ENCODE peak calls at places on chromosomes 1 and 21, in ten cellular contexts. One of them, this sample, is unnamed.

GRCh38 chr1:223859037-223859436 is 13.3 kb upstream of the TP53BP2 start:
- DNase-seq in mesothelial cell of epicardium: no peak
- DNase-seq in heart left ventricle: no peak
- DNase-seq in ovary: no peak
- DNase-seq in AG04449: no peak
- DNase-seq in esophagus muscularis mucosa: no peak
- DNase-seq in AG10803: no peak
- DNase-seq in fibroblast of lung: no peak
- DNase-seq in AG04450: no peak
- DNase-seq in BE2C: no peak
- DNase-seq in this sample: no peak

GRCh38 chr1:159076753-159077656 is at the start of gene AIM2:
- DNase-seq in AG10803: peak; percentile 52
- DNase-seq in BE2C: no peak
- DNase-seq in mesothelial cell of epicardium: no peak
- DNase-seq in fibroblast of lung: no peak
- DNase-seq in AG04449: no peak
- DNase-seq in esophagus muscularis mucosa: no peak
- DNase-seq in heart left ventricle: no peak
- DNase-seq in ovary: no peak
- DNase-seq in AG04450: no peak
- DNase-seq in this sample: peak; percentile 71

GRCh38 chr1:53739109-53739681 is at the start of gene GLIS1:
- DNase-seq in AG10803: peak; percentile 82
- DNase-seq in AG04450: no peak
- DNase-seq in AG04449: no peak
- DNase-seq in heart left ventricle: peak; percentile 82
- DNase-seq in BE2C: peak; percentile 89
- DNase-seq in ovary: peak; percentile 58
- DNase-seq in esophagus muscularis mucosa: no peak
- DNase-seq in mesothelial cell of epicardium: peak; percentile 79
- DNase-seq in fibroblast of lung: peak; percentile 85
- DNase-seq in this sample: peak; percentile 62

GRCh38 chr21:27406297-27407009 is 439.6 kb upstream of the ADAMTS5 start:
- DNase-seq in heart left ventricle: no peak
- DNase-seq in BE2C: no peak
- DNase-seq in AG04449: no peak
- DNase-seq in fibroblast of lung: peak; percentile 80
- DNase-seq in esophagus muscularis mucosa: no peak
- DNase-seq in AG04450: no peak
- DNase-seq in AG10803: peak; percentile 63
- DNase-seq in ovary: no peak
- DNase-seq in mesothelial cell of epicardium: no peak
- DNase-seq in this sample: no peak

GRCh38 chr1:232856556-232856955 is 51.3 kb downstream of the MAP10 start:
- DNase-seq in heart left ventricle: no peak
- DNase-seq in AG04450: no peak
- DNase-seq in AG04449: no peak
- DNase-seq in ovary: no peak
- DNase-seq in AG10803: peak; percentile 26
- DNase-seq in esophagus muscularis mucosa: no peak
- DNase-seq in BE2C: no peak
- DNase-seq in fibroblast of lung: peak; percentile 29
- DNase-seq in mesothelial cell of epicardium: no peak
- DNase-seq in this sample: no peak

GRCh38 chr1:116855788-116856187 is 53.9 kb upstream of the PTGFRN start:
- DNase-seq in esophagus muscularis mucosa: no peak
- DNase-seq in BE2C: peak; percentile 53
- DNase-seq in ovary: no peak
- DNase-seq in fibroblast of lung: peak; percentile 82
- DNase-seq in AG04450: no peak
- DNase-seq in AG04449: peak; percentile 66
- DNase-seq in heart left ventricle: no peak
- DNase-seq in AG10803: peak; percentile 87
- DNase-seq in mesothelial cell of epicardium: no peak
- DNase-seq in this sample: no peak

GRCh38 chr1:219000005-219000404 is 173.7 kb upstream of the LYPLAL1 start:
- DNase-seq in AG04449: no peak
- DNase-seq in ovary: no peak
- DNase-seq in BE2C: no peak
- DNase-seq in fibroblast of lung: no peak
- DNase-seq in esophagus muscularis mucosa: no peak
- DNase-seq in heart left ventricle: no peak
- DNase-seq in AG10803: no peak
- DNase-seq in mesothelial cell of epicardium: no peak
- DNase-seq in AG04450: no peak
- DNase-seq in this sample: no peak

GRCh38 chr21:46161800-46162592 is 6.6 kb upstream of the FTCD start:
- DNase-seq in ovary: peak; percentile 19
- DNase-seq in fibroblast of lung: no peak
- DNase-seq in AG04449: no peak
- DNase-seq in esophagus muscularis mucosa: no peak
- DNase-seq in heart left ventricle: no peak
- DNase-seq in BE2C: peak; percentile 6
- DNase-seq in AG10803: no peak
- DNase-seq in AG04450: no peak
- DNase-seq in mesothelial cell of epicardium: no peak
- DNase-seq in this sample: peak; percentile 12

GRCh38 chr1:26360051-26360806 is 6.3 kb upstream of the CRYBG2 start:
- DNase-seq in fibroblast of lung: no peak
- DNase-seq in esophagus muscularis mucosa: no peak
- DNase-seq in AG10803: no peak
- DNase-seq in heart left ventricle: no peak
- DNase-seq in AG04449: no peak
- DNase-seq in AG04450: no peak
- DNase-seq in ovary: no peak
- DNase-seq in BE2C: no peak
- DNase-seq in mesothelial cell of epicardium: no peak
- DNase-seq in this sample: peak; percentile 50

GRCh38 chr1:40078512-40079333 is 18.3 kb downstream of the PPT1 start:
- DNase-seq in BE2C: peak; percentile 44
- DNase-seq in ovary: no peak
- DNase-seq in AG10803: peak; percentile 49
- DNase-seq in AG04449: no peak
- DNase-seq in fibroblast of lung: peak; percentile 50
- DNase-seq in mesothelial cell of epicardium: no peak
- DNase-seq in AG04450: peak; percentile 13
- DNase-seq in heart left ventricle: no peak
- DNase-seq in esophagus muscularis mucosa: no peak
- DNase-seq in this sample: no peak

GRCh38 chr1:30930631-30931173 is 22.1 kb upstream of the SDC3 start:
- DNase-seq in AG10803: no peak
- DNase-seq in fibroblast of lung: no peak
- DNase-seq in AG04450: no peak
- DNase-seq in heart left ventricle: no peak
- DNase-seq in mesothelial cell of epicardium: no peak
- DNase-seq in esophagus muscularis mucosa: peak; percentile 89
- DNase-seq in BE2C: no peak
- DNase-seq in AG04449: no peak
- DNase-seq in ovary: no peak
- DNase-seq in this sample: no peak

GRCh38 chr1:188988589-188988988 is 1489.1 kb downstream of the BRINP3 start:
- DNase-seq in ovary: no peak
- DNase-seq in mesothelial cell of epicardium: no peak
- DNase-seq in BE2C: no peak
- DNase-seq in AG04450: no peak
- DNase-seq in heart left ventricle: no peak
- DNase-seq in AG10803: no peak
- DNase-seq in AG04449: no peak
- DNase-seq in esophagus muscularis mucosa: no peak
- DNase-seq in fibroblast of lung: no peak
- DNase-seq in this sample: no peak

DNA sequence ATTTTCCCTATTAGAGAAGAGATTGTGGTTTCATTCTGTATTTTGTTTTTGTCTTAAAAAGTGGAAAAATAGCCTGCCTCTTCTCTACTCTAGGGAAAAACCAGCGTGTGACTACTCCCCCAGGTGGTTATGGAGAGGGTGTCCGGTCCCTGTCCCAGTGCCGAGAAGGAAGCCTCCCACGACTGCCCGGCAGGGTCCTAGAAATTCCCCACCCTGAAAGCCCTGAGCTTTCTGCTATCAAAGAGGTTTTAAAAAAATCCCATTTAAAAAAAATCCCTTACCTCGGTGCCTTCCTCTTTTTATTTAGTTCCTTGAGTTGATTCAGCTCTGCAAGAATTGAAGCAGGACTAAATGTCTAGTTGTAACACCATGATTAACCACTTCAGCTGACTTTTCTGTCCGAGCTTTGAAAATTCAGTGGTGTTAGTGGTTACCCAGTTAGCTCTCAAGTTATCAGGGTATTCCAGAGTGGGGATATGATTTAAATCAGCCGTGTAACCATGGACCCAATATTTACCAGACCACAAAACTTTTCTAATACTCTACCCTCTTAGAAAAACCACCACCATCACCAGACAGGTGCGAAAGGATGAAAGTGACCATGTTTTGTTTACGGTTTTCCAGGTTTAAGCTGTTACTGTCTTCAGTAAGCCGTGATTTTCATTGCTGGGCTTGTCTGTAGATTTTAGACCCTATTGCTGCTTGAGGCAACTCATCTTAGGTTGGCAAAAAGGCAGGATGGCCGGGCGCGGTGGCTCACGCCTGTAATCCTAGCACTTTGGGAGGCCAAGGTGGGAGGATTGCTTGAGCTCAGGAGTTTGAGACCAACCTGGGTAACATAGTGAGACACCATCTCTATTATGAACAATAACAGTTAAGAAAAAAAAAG is 34.9 kb upstream of the TDRD10 start:
- DNase-seq in heart left ventricle: no peak
- DNase-seq in ovary: peak; percentile 43
- DNase-seq in AG10803: peak; percentile 26
- DNase-seq in AG04450: no peak
- DNase-seq in AG04449: no peak
- DNase-seq in fibroblast of lung: no peak
- DNase-seq in mesothelial cell of epicardium: no peak
- DNase-seq in BE2C: no peak
- DNase-seq in esophagus muscularis mucosa: no peak
- DNase-seq in this sample: no peak
- TF ChIP-seq CTCF in heart left ventricle: peak; percentile 25
- TF ChIP-seq CTCF in ovary: peak; percentile 28
- TF ChIP-seq CTCF in AG10803: peak; percentile 55
- TF ChIP-seq CTCF in AG04450: peak; percentile 14
- TF ChIP-seq CTCF in AG04449: no peak
- TF ChIP-seq CTCF in fibroblast of lung: peak; percentile 31
- TF ChIP-seq CTCF in mesothelial cell of epicardium: no peak
- TF ChIP-seq CTCF in BE2C: peak; percentile 16
- TF ChIP-seq CTCF in esophagus muscularis mucosa: peak; percentile 57
- TF ChIP-seq CTCF in this sample: no peak

GRCh38 chr1:154352245-154352580 is 26.9 kb downstream of the ATP8B2 start:
- DNase-seq in heart left ventricle: no peak
- DNase-seq in BE2C: no peak
- DNase-seq in fibroblast of lung: no peak
- DNase-seq in AG04450: no peak
- DNase-seq in esophagus muscularis mucosa: no peak
- DNase-seq in AG04449: no peak
- DNase-seq in mesothelial cell of epicardium: no peak
- DNase-seq in ovary: no peak
- DNase-seq in AG10803: no peak
- DNase-seq in this sample: no peak

GRCh38 chr1:154353966-154354365 is 28.6 kb downstream of the ATP8B2 start:
- DNase-seq in mesothelial cell of epicardium: no peak
- DNase-seq in ovary: no peak
- DNase-seq in fibroblast of lung: no peak
- DNase-seq in BE2C: no peak
- DNase-seq in AG10803: no peak
- DNase-seq in heart left ventricle: no peak
- DNase-seq in esophagus muscularis mucosa: no peak
- DNase-seq in AG04449: no peak
- DNase-seq in AG04450: no peak
- DNase-seq in this sample: no peak

GRCh38 chr1:154352581-154353459 is 27.5 kb downstream of the ATP8B2 start:
- DNase-seq in AG04449: no peak
- DNase-seq in heart left ventricle: peak; percentile 48
- DNase-seq in mesothelial cell of epicardium: no peak
- DNase-seq in fibroblast of lung: peak; percentile 65
- DNase-seq in ovary: peak; percentile 50
- DNase-seq in AG04450: no peak
- DNase-seq in AG10803: peak; percentile 65
- DNase-seq in esophagus muscularis mucosa: no peak
- DNase-seq in BE2C: no peak
- DNase-seq in this sample: peak; percentile 22

GRCh38 chr1:154351363-154352068 is 26.2 kb downstream of the ATP8B2 start:
- DNase-seq in fibroblast of lung: no peak
- DNase-seq in BE2C: no peak
- DNase-seq in heart left ventricle: no peak
- DNase-seq in ovary: no peak
- DNase-seq in esophagus muscularis mucosa: no peak
- DNase-seq in AG04449: no peak
- DNase-seq in mesothelial cell of epicardium: no peak
- DNase-seq in AG10803: no peak
- DNase-seq in AG04450: no peak
- DNase-seq in this sample: no peak

GRCh38 chr1:154353460-154353904 is 28.2 kb downstream of the ATP8B2 start:
- DNase-seq in mesothelial cell of epicardium: no peak
- DNase-seq in AG04449: no peak
- DNase-seq in BE2C: no peak
- DNase-seq in ovary: no peak
- DNase-seq in esophagus muscularis mucosa: no peak
- DNase-seq in heart left ventricle: no peak
- DNase-seq in fibroblast of lung: peak; percentile 63
- DNase-seq in AG04450: no peak
- DNase-seq in AG10803: peak; percentile 59
- DNase-seq in this sample: no peak
- TF ChIP-seq CTCF in mesothelial cell of epicardium: no peak
- TF ChIP-seq CTCF in AG04449: peak; percentile 32
- TF ChIP-seq CTCF in BE2C: peak; percentile 46
- TF ChIP-seq CTCF in ovary: no peak
- TF ChIP-seq CTCF in esophagus muscularis mucosa: peak; percentile 11
- TF ChIP-seq CTCF in heart left ventricle: peak; percentile 15
- TF ChIP-seq CTCF in fibroblast of lung: peak; percentile 50
- TF ChIP-seq CTCF in AG04450: peak; percentile 40
- TF ChIP-seq CTCF in AG10803: peak; percentile 55
- TF ChIP-seq CTCF in this sample: no peak

DNA sequence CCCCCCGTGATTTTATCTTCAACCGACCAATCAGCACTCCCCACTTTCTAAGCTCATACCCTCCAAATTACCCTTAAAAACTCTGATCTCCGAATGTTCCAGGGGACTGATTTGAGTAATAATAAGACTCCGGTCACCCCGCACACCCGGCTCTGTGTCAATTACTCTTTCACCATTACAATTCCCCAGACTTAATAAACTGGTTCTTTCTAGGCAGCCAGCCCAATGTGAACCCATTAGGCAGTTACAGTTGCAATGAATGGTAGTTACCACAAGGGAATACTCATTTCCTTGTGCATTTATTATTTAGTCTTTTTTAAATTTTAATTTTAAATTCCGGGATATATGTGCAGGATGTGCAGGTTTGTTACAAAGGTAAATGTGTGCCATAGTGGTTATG is 177.9 kb downstream of the HFM1 start:
- DNase-seq in esophagus muscularis mucosa: no peak
- DNase-seq in mesothelial cell of epicardium: no peak
- DNase-seq in AG10803: no peak
- DNase-seq in AG04449: no peak
- DNase-seq in ovary: no peak
- DNase-seq in BE2C: no peak
- DNase-seq in AG04450: no peak
- DNase-seq in heart left ventricle: no peak
- DNase-seq in fibroblast of lung: no peak
- DNase-seq in this sample: no peak
- TF ChIP-seq CTCF in esophagus muscularis mucosa: no peak
- TF ChIP-seq CTCF in mesothelial cell of epicardium: no peak
- TF ChIP-seq CTCF in AG10803: no peak
- TF ChIP-seq CTCF in AG04449: no peak
- TF ChIP-seq CTCF in ovary: no peak
- TF ChIP-seq CTCF in BE2C: no peak
- TF ChIP-seq CTCF in AG04450: no peak
- TF ChIP-seq CTCF in heart left ventricle: no peak
- TF ChIP-seq CTCF in fibroblast of lung: no peak
- TF ChIP-seq CTCF in this sample: no peak

GRCh38 chr1:147665521-147665920 is 4.8 kb downstream of the ACP6 start:
- DNase-seq in AG04450: no peak
- DNase-seq in ovary: no peak
- DNase-seq in heart left ventricle: no peak
- DNase-seq in BE2C: no peak
- DNase-seq in fibroblast of lung: no peak
- DNase-seq in mesothelial cell of epicardium: no peak
- DNase-seq in AG04449: no peak
- DNase-seq in esophagus muscularis mucosa: no peak
- DNase-seq in AG10803: no peak
- DNase-seq in this sample: no peak
- TF ChIP-seq CTCF in AG04450: peak; percentile 18
- TF ChIP-seq CTCF in ovary: no peak
- TF ChIP-seq CTCF in heart left ventricle: no peak
- TF ChIP-seq CTCF in BE2C: peak; percentile 37
- TF ChIP-seq CTCF in fibroblast of lung: peak; percentile 40
- TF ChIP-seq CTCF in mesothelial cell of epicardium: peak; percentile 36
- TF ChIP-seq CTCF in AG04449: peak; percentile 16
- TF ChIP-seq CTCF in esophagus muscularis mucosa: no peak
- TF ChIP-seq CTCF in AG10803: peak; percentile 37
- TF ChIP-seq CTCF in this sample: no peak